ENCODE peak calls at places on chromosomes 16 and 17, in nine cellular contexts. D is fibroblast of lung; O is CD4-positive, alpha-beta memory T cell; Q is thyroid gland; L is fibroblast of pulmonary artery; C is MM.1S; M is naive thymus-derived CD4-positive, alpha-beta T cell; T is ovary; A is spleen. P is an unnamed sample.

GRCh38 chr17:13888043-13888442 is 181.3 kb upstream of the COX10 start:
- DNase-seq in M (no peak), O (no peak), C (no peak), Q (peak; percentile 34), T (no peak), L (peak; percentile 17), A (no peak), D (peak; percentile 37), P (peak; percentile 63)

GRCh38 chr16:1286492-1287094 is 22.8 kb upstream of the UBE2I start:
- DNase-seq in D (no peak), Q (no peak), O (no peak), A (no peak), T (no peak), L (no peak), C (no peak), M (no peak), P (no peak)

GRCh38 chr16:74601131-74601871 is 5.6 kb downstream of the GLG1 start:
- DNase-seq in M (peak; percentile 82), C (no peak), L (no peak), D (no peak), A (peak; percentile 77), O (peak; percentile 78), Q (no peak), T (no peak), P (no peak)

GRCh38 chr16:81901483-81901882 is 109.8 kb downstream of the SDR42E1 start:
- DNase-seq in D (peak; percentile 54), L (peak; percentile 29), T (no peak), A (no peak), C (no peak), M (no peak), Q (peak; percentile 28), O (no peak), P (no peak)

GRCh38 chr17:49461580-49461979 is 33.5 kb upstream of the NGFR start:
- DNase-seq in M (no peak), A (no peak), L (no peak), Q (no peak), D (no peak), C (no peak), T (no peak), O (no peak), P (no peak)

GRCh38 chr17:17877548-17878358 is 41.0 kb upstream of the SREBF1 start:
- DNase-seq in T (peak; percentile 77), C (no peak), D (peak; percentile 97), L (peak; percentile 97), Q (peak; percentile 99), M (no peak), O (no peak), A (peak; percentile 82), P (peak; percentile 88)

GRCh38 chr17:71842991-71843390 is 277.8 kb upstream of the SOX9 start:
- DNase-seq in C (no peak), T (no peak), L (no peak), Q (no peak), O (no peak), A (no peak), M (no peak), D (no peak), P (no peak)

GRCh38 chr17:66527335-66527734 is 224.9 kb downstream of the PRKCA start:
- DNase-seq in A (no peak), D (no peak), Q (no peak), O (no peak), L (no peak), M (no peak), T (no peak), C (no peak), P (no peak)

GRCh38 chr16:28543072-28543471 is 4.3 kb upstream of the NUPR1 start:
- DNase-seq in D (no peak), A (peak; percentile 78), T (no peak), L (no peak), O (no peak), C (no peak), M (no peak), Q (peak; percentile 36), P (no peak)

GRCh38 chr16:21663889-21664647 is at the start of gene OTOA:
- DNase-seq in T (no peak), Q (peak; percentile 15), M (no peak), A (peak; percentile 87), O (peak; percentile 17), L (no peak), C (no peak), D (no peak), P (peak; percentile 18)

GRCh38 chr17:73667184-73667959 is 23.1 kb upstream of the SDK2 start:
- DNase-seq in Q (peak; percentile 50), D (no peak), L (no peak), T (no peak), A (no peak), O (peak; percentile 30), M (no peak), C (no peak), P (no peak)

GRCh38 chr17:29168079-29168758 is 12.0 kb downstream of the MYO18A start:
- DNase-seq in O (no peak), D (no peak), A (peak; percentile 73), T (no peak), L (no peak), C (no peak), Q (no peak), M (no peak), P (peak; percentile 50)

GRCh38 chr17:45871718-45872117 is 22.6 kb upstream of the MAPT start:
- DNase-seq in D (no peak), L (no peak), A (no peak), C (no peak), Q (no peak), O (no peak), T (no peak), M (no peak), P (no peak)

GRCh38 chr16:56190903-56191806 is at the start of gene GNAO1:
- DNase-seq in O (peak; percentile 78), T (peak; percentile 82), A (peak; percentile 85), C (peak; percentile 26), L (peak; percentile 56), D (peak; percentile 58), Q (peak; percentile 72), M (no peak), P (peak; percentile 72)

GRCh38 chr16:10729649-10730048 is 14.0 kb upstream of the NUBP1 start:
- DNase-seq in L (peak; percentile 42), D (peak; percentile 31), C (no peak), T (peak; percentile 32), M (no peak), Q (no peak), O (no peak), A (no peak), P (peak; percentile 43)

GRCh38 chr17:43979671-43980070 is 24.8 kb upstream of the NAGS start:
- DNase-seq in A (no peak), Q (no peak), L (no peak), M (no peak), C (no peak), T (no peak), O (no peak), D (no peak), P (no peak)

GRCh38 chr16:627458-628239 is 3.1 kb upstream of the WFIKKN1 start:
- DNase-seq in A (peak; percentile 74), D (peak; percentile 54), O (no peak), T (peak; percentile 46), C (no peak), M (no peak), Q (peak; percentile 70), L (no peak), P (no peak)

GRCh38 chr17:6657633-6658287 is 6.2 kb downstream of the C17orf100 start:
- DNase-seq in A (no peak), D (no peak), O (no peak), M (no peak), C (no peak), Q (no peak), L (no peak), T (no peak), P (no peak)
- H3K4me3 ChIP-seq in A (no peak overlapping the region), D (no peak overlapping the region), O (peak overlapping the region; percentile 69), M (peak overlapping the region; percentile 67), C (peak overlapping the region; percentile 53), Q (no peak overlapping the region), L (no peak overlapping the region), T (no peak overlapping the region), P (no peak overlapping the region)

GRCh38 chr17:35345926-35346771 is 27.3 kb downstream of the SLFN11 start:
- DNase-seq in O (peak; percentile 41), T (peak; percentile 56), L (peak; percentile 59), Q (peak; percentile 51), D (peak; percentile 65), C (no peak), M (no peak), A (peak; percentile 89), P (peak; percentile 4)
- H3K4me3 ChIP-seq in O (peak overlapping the region; percentile 61), T (peak overlapping the region; percentile 38), L (peak overlapping the region; percentile 51), Q (no peak overlapping the region), D (peak overlapping the region; percentile 5), C (no peak overlapping the region), M (peak overlapping the region; percentile 65), A (peak overlapping the region; percentile 33), P (peak overlapping the region; percentile 5)

DNA sequence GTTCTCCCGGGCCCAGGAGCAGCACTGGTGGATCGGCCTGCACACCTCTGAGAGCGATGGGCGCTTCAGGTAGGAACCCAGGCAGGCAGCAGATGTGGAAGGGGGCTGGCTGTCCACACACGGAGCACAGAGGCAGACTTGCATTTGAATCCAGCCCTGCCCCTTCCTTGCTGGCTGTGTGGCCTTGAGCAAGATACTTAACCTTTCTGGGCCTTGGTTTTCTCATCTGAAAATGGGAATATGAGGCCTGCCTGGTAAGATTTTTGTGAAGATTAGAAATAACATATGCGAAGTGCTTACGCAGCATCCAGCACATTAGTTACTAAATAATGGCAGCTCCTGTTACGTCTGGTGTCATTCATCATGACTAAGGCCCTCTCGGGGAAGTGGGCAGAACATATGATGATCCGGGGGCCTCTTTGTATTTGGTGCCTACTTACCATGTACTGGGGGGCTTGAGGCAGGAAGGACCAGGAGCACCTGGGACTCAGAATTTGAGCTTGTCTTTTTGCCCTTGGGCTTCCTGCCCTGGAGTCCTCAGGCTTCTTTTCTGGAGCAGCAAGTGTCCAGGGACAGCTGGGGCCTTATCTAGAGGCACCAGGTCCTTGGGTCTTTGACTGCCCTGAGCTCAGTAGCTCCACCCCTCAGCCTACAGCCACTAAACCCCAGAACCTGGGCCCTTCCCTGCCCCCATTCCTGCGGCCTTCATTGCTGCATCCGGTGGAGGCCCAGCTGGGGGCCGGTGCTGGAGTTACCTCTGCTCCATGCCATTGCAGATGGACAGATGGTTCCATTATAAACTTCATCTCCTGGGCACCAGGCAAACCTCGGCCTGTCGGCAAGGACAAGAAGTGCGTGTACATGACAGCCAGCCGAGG is 53.8 kb downstream of the MRC2 start:
- DNase-seq in L (no peak), C (no peak), M (no peak), T (no peak), O (no peak), Q (no peak), D (no peak), A (no peak), P (no peak)
- H3K4me3 ChIP-seq in L (no peak overlapping the region), C (no peak overlapping the region), M (no peak overlapping the region), T (no peak overlapping the region), O (no peak overlapping the region), Q (no peak overlapping the region), D (no peak overlapping the region), A (no peak overlapping the region), P (no peak overlapping the region)

DNA sequence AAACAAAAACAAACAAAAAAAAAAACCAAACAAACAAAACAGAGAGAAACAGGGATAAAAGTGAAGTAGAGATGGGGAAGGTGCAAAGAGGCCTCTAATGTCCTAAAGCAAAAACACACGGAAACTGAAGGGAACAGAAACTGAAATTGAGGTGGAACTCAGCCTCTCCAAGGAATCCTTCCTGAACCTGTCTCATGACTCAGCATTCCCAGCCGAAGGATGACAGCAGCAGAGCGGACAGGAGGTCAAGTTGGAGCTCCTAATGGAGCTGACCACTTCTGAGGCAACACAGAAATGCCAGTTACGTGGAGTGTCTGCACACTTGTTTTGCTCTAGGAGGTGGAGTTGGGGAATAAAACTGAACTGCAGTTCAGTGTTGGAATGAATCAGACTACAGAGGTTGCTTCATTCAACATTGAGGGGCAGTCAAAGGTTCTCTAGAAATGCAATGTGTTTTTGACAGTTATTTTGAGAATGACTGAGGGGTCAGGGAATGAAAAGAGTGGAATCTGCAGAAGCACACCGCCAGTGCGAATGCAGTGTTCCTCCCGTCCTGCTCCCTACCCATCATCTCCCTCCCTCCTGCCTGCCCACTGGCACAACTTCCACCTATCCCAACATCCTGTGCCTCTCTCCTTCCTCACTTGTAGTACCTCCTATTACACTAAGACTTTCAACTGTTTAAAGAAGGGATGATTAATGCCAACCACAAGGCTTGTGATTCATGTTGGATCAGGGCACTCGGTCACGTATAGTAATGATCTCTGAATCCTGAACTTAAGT is 6.3 kb downstream of the UBE2O start:
- DNase-seq in C (no peak), O (no peak), L (peak; percentile 83), D (peak; percentile 79), Q (peak; percentile 78), T (peak; percentile 34), M (no peak), A (no peak), P (peak; percentile 79)
- H3K4me3 ChIP-seq in C (no peak overlapping the region), O (no peak overlapping the region), L (peak overlapping the region; percentile 8), D (no peak overlapping the region), Q (no peak overlapping the region), T (no peak overlapping the region), M (no peak overlapping the region), A (no peak overlapping the region), P (no peak overlapping the region)

P was measured in cardiac muscle cell.